ENCODE peak calls at places on chromosome 15, in seven cellular contexts. O, Z, Q, T, I, K and C are unnamed samples.

GRCh38 chr15:72365844-72366243 is 10.0 kb downstream of the HEXA start:
- DNase-seq in O (no peak), Z (peak), Q (no peak), T (no peak), I (no peak), K (no peak), C (no peak)

GRCh38 chr15:55256281-55257013 is 33.2 kb downstream of the RAB27A start:
- DNase-seq in O (no peak), Z (no peak), Q (no peak), T (no peak), I (no peak), K (no peak), C (no peak)

GRCh38 chr15:73744293-73744692 is 8.9 kb downstream of the INSYN1 start:
- DNase-seq in O (no peak), Z (no peak), Q (no peak), T (no peak), I (no peak), K (no peak), C (no peak)

GRCh38 chr15:75042730-75043508 is 19.5 kb downstream of the PPCDC start:
- DNase-seq in O (peak), Z (peak), Q (peak), T (no peak), I (no peak), K (no peak), C (peak)

GRCh38 chr15:71804226-71804625 is 6.1 kb upstream of the NR2E3 start:
- DNase-seq in O (no peak), Z (no peak), Q (no peak), T (no peak), I (no peak), K (no peak), C (no peak)

GRCh38 chr15:99683000-99683670 is 50.1 kb downstream of the LYSMD4 start:
- DNase-seq in O (no peak), Z (no peak), Q (no peak), T (no peak), I (no peak), K (no peak), C (no peak)

GRCh38 chr15:34851751-34852150 is 56.4 kb upstream of the ACTC1 start:
- DNase-seq in O (no peak), Z (peak), Q (no peak), T (no peak), I (no peak), K (no peak), C (no peak)

GRCh38 chr15:42010434-42010833 is 10.4 kb downstream of the PLA2G4E start:
- DNase-seq in O (no peak), Z (no peak), Q (no peak), T (peak), I (no peak), K (no peak), C (no peak)

GRCh38 chr15:66658057-66658456 is 44.0 kb upstream of the SMAD6 start:
- DNase-seq in O (no peak), Z (no peak), Q (no peak), T (no peak), I (no peak), K (no peak), C (no peak)

GRCh38 chr15:63256433-63256884 is 20.9 kb upstream of the APH1B start:
- DNase-seq in O (no peak), Z (no peak), Q (no peak), T (peak), I (peak), K (no peak), C (no peak)

GRCh38 chr15:52791776-52792175 is 1.6 kb upstream of the ONECUT1 start:
- DNase-seq in O (no peak), Z (no peak), Q (no peak), T (no peak), I (no peak), K (no peak), C (no peak)

GRCh38 chr15:55627730-55628368 is 39.7 kb upstream of the PYGO1 start:
- DNase-seq in O (no peak), Z (no peak), Q (no peak), T (peak), I (no peak), K (no peak), C (no peak)

GRCh38 chr15:98025237-98025636 is 64.7 kb downstream of the ARRDC4 start:
- DNase-seq in O (no peak), Z (no peak), Q (no peak), T (peak), I (no peak), K (no peak), C (no peak)

GRCh38 chr15:56353119-56353518 is 12.1 kb upstream of the TEX9 start:
- DNase-seq in O (no peak), Z (no peak), Q (no peak), T (no peak), I (no peak), K (no peak), C (no peak)

GRCh38 chr15:88450125-88450798 is 16.9 kb downstream of the MRPL46 start:
- DNase-seq in O (peak), Z (peak), Q (peak), T (peak), I (peak), K (peak), C (peak)

GRCh38 chr15:96340611-96341464 is 10.3 kb downstream of the NR2F2 start:
- DNase-seq in O (no peak), Z (no peak), Q (no peak), T (no peak), I (peak), K (no peak), C (peak)

GRCh38 chr15:70480196-70480856 is 283.0 kb downstream of the UACA start:
- DNase-seq in O (peak), Z (no peak), Q (peak), T (no peak), I (no peak), K (no peak), C (no peak)